ENCODE peak calls at places on chromosomes 11 and 22, in five cellular contexts. I is smooth muscle cell of the brain vasculature; M is activated T-helper 9 cell treated with anti-CD3 and anti-CD28 coated beads, Interleukin-2, amount 50 U/mL, for 16 hours; J is GM18507; O is epithelial cell of esophagus. L is an unnamed sample.

GRCh38 chr11:71488086-71488967 is 35.3 kb downstream of the NADSYN1 start:
- DNase-seq in I (no peak), M (no peak), J (no peak), O (peak; percentile 86), L (no peak)

GRCh38 chr11:47052576-47052975 is 116.0 kb downstream of the CSTPP1 start:
- DNase-seq in I (no peak), M (no peak), J (no peak), O (no peak), L (no peak)

GRCh38 chr22:20525048-20525447 is 17.6 kb downstream of the MED15 start:
- DNase-seq in I (no peak), M (no peak), J (no peak), O (no peak), L (no peak)

GRCh38 chr11:121071456-121072236 is 29.4 kb upstream of the TECTA start:
- DNase-seq in I (no peak), M (no peak), J (no peak), O (no peak), L (peak; percentile 70)

GRCh38 chr11:122494171-122494570 is 161.4 kb upstream of the UBASH3B start:
- DNase-seq in I (no peak), M (no peak), J (no peak), O (peak; percentile 21), L (no peak)

GRCh38 chr11:64266339-64266738 is 15.0 kb downstream of the PLCB3 start:
- DNase-seq in I (no peak), M (no peak), J (no peak), O (peak; percentile 78), L (no peak)

GRCh38 chr11:69298778-69299461 is 5.0 kb downstream of the MYEOV start:
- DNase-seq in I (no peak), M (no peak), J (no peak), O (no peak), L (no peak)

GRCh38 chr11:1075341-1075911 is 752 bp downstream of the MUC2 start:
- DNase-seq in I (no peak), M (no peak), J (no peak), O (no peak), L (no peak)

GRCh38 chr11:105070221-105070789 is 25.2 kb upstream of the CARD16 start:
- DNase-seq in I (no peak), M (no peak), J (no peak), O (peak; percentile 33), L (no peak)

GRCh38 chr11:124602193-124602592 is 9.0 kb upstream of the PANX3 start:
- DNase-seq in I (no peak), M (no peak), J (no peak), O (peak; percentile 40), L (no peak)

GRCh38 chr11:76653674-76654309 is 16.8 kb downstream of the LRRC32 start:
- DNase-seq in I (peak; percentile 50), M (no peak), J (no peak), O (no peak), L (no peak)

GRCh38 chr11:2397005-2397404 is 3.5 kb upstream of the TSSC4 start:
- DNase-seq in I (no peak), M (no peak), J (no peak), O (no peak), L (no peak)

GRCh38 chr11:70251583-70252285 is 18.8 kb upstream of the PPFIA1 start:
- DNase-seq in I (no peak), M (no peak), J (no peak), O (no peak), L (no peak)

GRCh38 chr22:29096736-29097669 is 24.2 kb downstream of the KREMEN1 start:
- DNase-seq in I (no peak), M (no peak), J (no peak), O (peak; percentile 24), L (peak; percentile 99)